ENCODE peak calls at places on chromosomes 6 and 20, in nine cellular contexts. U is occipital lobe; A is NCI-H524; F is NCI-H748 treated with DMSO at 0.1 percent for 48 hours; J is pancreas; S is glomerular endothelial cell; K is HEK293T; Q is GM18507; G is central memory CD4-positive, alpha-beta T cell. O is an unnamed sample.

GRCh38 chr20:53656653-53657288 is 63.1 kb upstream of the ZNF217 start:
- DNase-seq in U (no peak), A (no peak), F (no peak), J (no peak), S (no peak), K (no peak), Q (no peak), G (no peak), O (peak)

GRCh38 chr6:26055670-26056582 is 31.3 kb upstream of the HFE start:
- DNase-seq in U (peak), A (peak), F (peak), J (peak), S (peak), K (peak), Q (peak), G (peak), O (peak)

GRCh38 chr6:169893624-169894023 is 142.2 kb downstream of the ERMARD start:
- DNase-seq in U (no peak), A (no peak), F (no peak), J (no peak), S (no peak), K (no peak), Q (no peak), G (no peak), O (no peak)

GRCh38 chr20:53977391-53977790 is 93.0 kb downstream of the BCAS1 start:
- DNase-seq in U (no peak), A (no peak), F (no peak), J (no peak), S (no peak), K (no peak), Q (no peak), G (no peak), O (no peak)

GRCh38 chr6:28446818-28447511 is 3.7 kb upstream of the ZSCAN23 start:
- DNase-seq in U (peak), A (peak), F (no peak), J (no peak), S (no peak), K (peak), Q (no peak), G (no peak), O (no peak)

GRCh38 chr20:32040142-32040953 is 11.7 kb upstream of the HCK start:
- DNase-seq in U (no peak), A (no peak), F (no peak), J (no peak), S (no peak), K (no peak), Q (no peak), G (no peak), O (no peak)

GRCh38 chr6:25041676-25042598 is 106.2 kb upstream of the RIPOR2 start:
- DNase-seq in U (no peak), A (no peak), F (no peak), J (no peak), S (no peak), K (no peak), Q (no peak), G (peak), O (no peak)

GRCh38 chr20:51446656-51447055 is 95.9 kb downstream of the NFATC2 start:
- DNase-seq in U (no peak), A (no peak), F (no peak), J (no peak), S (peak), K (peak), Q (no peak), G (no peak), O (peak)

GRCh38 chr20:63136296-63136695 is 79.6 kb downstream of the YTHDF1 start:
- DNase-seq in U (no peak), A (no peak), F (no peak), J (peak), S (no peak), K (no peak), Q (no peak), G (no peak), O (no peak)

GRCh38 chr20:63083831-63084562 is 77.2 kb upstream of the BHLHE23 start:
- DNase-seq in U (no peak), A (no peak), F (no peak), J (peak), S (no peak), K (no peak), Q (no peak), G (no peak), O (no peak)

GRCh38 chr6:130050230-130050629 is 31.8 kb downstream of the L3MBTL3 start:
- DNase-seq in U (no peak), A (no peak), F (no peak), J (no peak), S (no peak), K (no peak), Q (no peak), G (no peak), O (peak)

GRCh38 chr6:99013661-99014458 is 66.1 kb upstream of the FBXL4 start:
- DNase-seq in U (no peak), A (no peak), F (no peak), J (no peak), S (no peak), K (no peak), Q (no peak), G (no peak), O (no peak)

GRCh38 chr20:23920936-23921335 is 41.4 kb upstream of the CST5 start:
- DNase-seq in U (no peak), A (peak), F (no peak), J (no peak), S (no peak), K (no peak), Q (no peak), G (no peak), O (no peak)

GRCh38 chr6:25743868-25744267 is 10.7 kb upstream of the SLC17A4 start:
- DNase-seq in U (no peak), A (no peak), F (no peak), J (no peak), S (no peak), K (no peak), Q (no peak), G (no peak), O (no peak)

GRCh38 chr6:31079656-31080261 is 32.6 kb downstream of the C6orf15 start:
- DNase-seq in U (peak), A (peak), F (peak), J (peak), S (no peak), K (peak), Q (no peak), G (peak), O (no peak)

GRCh38 chr6:132025468-132025867 is 74.3 kb upstream of the CCN2 start:
- DNase-seq in U (no peak), A (no peak), F (no peak), J (no peak), S (no peak), K (no peak), Q (no peak), G (no peak), O (no peak)

GRCh38 chr6:14193524-14193923 is 76.0 kb downstream of the CD83 start:
- DNase-seq in U (no peak), A (no peak), F (no peak), J (no peak), S (no peak), K (no peak), Q (no peak), G (no peak), O (no peak)

GRCh38 chr20:51894201-51894600 is 91.9 kb upstream of the SALL4 start:
- DNase-seq in U (no peak), A (no peak), F (no peak), J (no peak), S (no peak), K (no peak), Q (no peak), G (no peak), O (no peak)

GRCh38 chr6:37381579-37381978 is 27.8 kb downstream of the RNF8 start:
- DNase-seq in U (no peak), A (peak), F (peak), J (no peak), S (no peak), K (peak), Q (peak), G (peak), O (no peak)